ENCODE peak calls at places on chromosomes 12 and 14, in seven cellular contexts. K is H9, J is H1, Z is IMR-90, E is GM23248, G is astrocyte, T is PC-3. X is an unnamed sample. For H4K20me1, the result is how much of the 10 kb centered on the place peaks cover.

GRCh38 chr12:92034858-92035401 is 110.7 kb downstream of the BTG1 start:
- DNase-seq in K (no peak), J (no peak), Z (peak), E (peak), G (peak), T (peak), X (no peak)

GRCh38 chr12:53300187-53300586 is 692 bp downstream of the MYG1 start:
- DNase-seq in K (no peak), J (no peak), Z (peak), E (peak), G (peak), T (no peak), X (peak)

GRCh38 chr12:11941601-11942360 is 129.0 kb upstream of the BCL2L14 start:
- DNase-seq in K (no peak), J (no peak), Z (peak), E (peak), G (peak), T (peak), X (peak)

GRCh38 chr12:51851408-51852097 is 3.0 kb upstream of the FIGNL2 start:
- DNase-seq in K (no peak), J (no peak), Z (no peak), E (no peak), G (no peak), T (no peak), X (peak)

GRCh38 chr14:97777622-97778021 is 980.4 kb downstream of the VRK1 start:
- DNase-seq in K (no peak), J (no peak), Z (no peak), E (no peak), G (no peak), T (no peak), X (no peak)

GRCh38 chr14:51211149-51211548 is 28.9 kb upstream of the TMX1 start:
- DNase-seq in K (no peak), J (no peak), Z (peak), E (peak), G (peak), T (peak), X (no peak)

GRCh38 chr14:65279958-65280357 is 132.6 kb upstream of the FUT8 start:
- DNase-seq in K (no peak), J (no peak), Z (no peak), E (no peak), G (no peak), T (no peak), X (no peak)

GRCh38 chr14:92480856-92481255 is 32.7 kb upstream of the RIN3 start:
- DNase-seq in K (no peak), J (no peak), Z (no peak), E (no peak), G (no peak), T (no peak), X (peak)

GRCh38 chr12:124509676-124510300 is 57.6 kb downstream of the NCOR2 start:
- DNase-seq in K (peak), J (no peak), Z (peak), E (peak), G (peak), T (no peak), X (peak)

GRCh38 chr12:7175493-7175892 is 14.0 kb upstream of the PEX5 start:
- DNase-seq in K (no peak), J (no peak), Z (peak), E (peak), G (no peak), T (peak), X (no peak)

GRCh38 chr14:92122761-92123160 is 992 bp downstream of the CPSF2 start:
- DNase-seq in K (no peak), J (no peak), Z (no peak), E (peak), G (no peak), T (no peak), X (no peak)

GRCh38 chr14:24372701-24373416 is 4.9 kb downstream of the NFATC4 start:
- DNase-seq in K (no peak), J (no peak), Z (no peak), E (no peak), G (no peak), T (no peak), X (peak)

GRCh38 chr12:61846805-61847204 is 413.4 kb upstream of the USP15 start:
- DNase-seq in K (no peak), J (no peak), Z (no peak), E (no peak), G (no peak), T (no peak), X (no peak)

GRCh38 chr12:12210983-12211382 is 55.9 kb downstream of the LRP6 start:
- DNase-seq in K (no peak), J (no peak), Z (no peak), E (no peak), G (no peak), T (no peak), X (no peak)

GRCh38 chr14:32372154-32372553 is 43.1 kb downstream of the AKAP6 start:
- DNase-seq in K (no peak), J (no peak), Z (peak), E (peak), G (peak), T (peak), X (peak)

GRCh38 chr12:79822475-79822874 is 112.4 kb downstream of the PPP1R12A start:
- DNase-seq in K (no peak), J (no peak), Z (no peak), E (no peak), G (no peak), T (no peak), X (no peak)

GRCh38 chr14:101124860-101125259 is 221.3 kb upstream of the RTL1 start:
- DNase-seq in K (no peak), J (no peak), Z (no peak), E (no peak), G (no peak), T (no peak), X (no peak)

GRCh38 chr14:81831128-81831815 is 297.6 kb upstream of the SEL1L start:
- DNase-seq in K (no peak), J (no peak), Z (no peak), E (no peak), G (no peak), T (no peak), X (no peak)

GRCh38 chr14:102255401-102256190 is 49.4 kb downstream of the MOK start:
- DNase-seq in K (no peak), J (no peak), Z (peak), E (peak), G (peak), T (no peak), X (peak)

GRCh38 chr14:60637138-60637489 is 12.2 kb downstream of the SIX1 start:
- DNase-seq in K (no peak), J (no peak), Z (no peak), E (no peak), G (no peak), T (no peak), X (peak)

GRCh38 chr12:107488666-107489065 is 196.9 kb upstream of the PWP1 start:
- DNase-seq in K (no peak), J (no peak), Z (peak), E (peak), G (peak), T (no peak), X (no peak)
- H3K4me2 ChIP-seq in K (no peak), J (no peak), Z (no peak), E (no peak), G (no peak), T (no peak), X (no peak)

GRCh38 chr12:108306014-108306501 is 33.1 kb downstream of the CMKLR1 start:
- DNase-seq in K (no peak), J (no peak), Z (peak), E (peak), G (peak), T (peak), X (peak)
- H3K27ac ChIP-seq in K (no peak), J (no peak), Z (no peak), E (peak), G (peak), T (no peak), X (peak)

DNA sequence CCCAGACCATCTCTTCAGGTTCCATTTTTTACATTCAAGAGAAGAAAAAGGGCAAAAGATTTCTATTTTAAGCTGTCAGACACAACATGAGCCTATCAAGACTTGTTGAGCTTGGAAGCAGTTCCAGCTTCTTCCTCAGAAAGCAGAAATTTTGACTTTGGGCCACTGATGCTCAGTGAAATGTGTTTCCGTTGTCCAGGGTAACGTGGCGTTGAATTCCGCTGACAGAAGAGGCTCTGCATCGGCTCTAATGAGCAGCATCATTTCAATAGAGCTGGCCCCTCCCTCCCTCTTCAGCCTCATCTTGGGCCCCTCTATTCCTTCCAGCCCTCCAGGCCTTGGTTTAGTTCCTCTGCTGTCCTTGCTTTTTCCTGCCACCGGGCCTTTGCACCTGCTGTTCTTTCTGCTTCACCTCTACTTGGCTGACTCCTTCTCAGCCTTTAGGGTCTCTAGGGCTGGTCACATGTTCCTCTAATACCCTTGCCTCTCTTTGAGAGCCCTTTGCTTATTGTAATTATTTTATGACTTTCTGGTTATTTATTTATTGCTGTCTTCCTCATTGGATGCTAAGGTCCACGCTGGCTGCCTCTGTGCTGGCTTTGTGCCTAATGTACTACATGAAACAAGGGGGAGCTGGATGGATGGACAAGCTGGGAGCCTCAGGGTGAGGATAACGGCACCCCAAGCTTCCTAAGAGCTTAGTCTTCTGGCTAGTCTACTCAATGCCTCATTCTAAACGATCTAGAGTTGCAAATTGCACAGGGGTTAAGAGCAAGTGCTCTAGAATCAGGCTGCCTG is 171.8 kb downstream of the CHST11 start:
- DNase-seq in K (no peak), J (no peak), Z (no peak), E (no peak), G (no peak), T (no peak), X (no peak)
- H4K20me1 ChIP-seq in K (under half), J (under half), Z (under half), E (under half), G (half or more), T (under half), X (under half)

GRCh38 chr14:105851716-105852377 is 325.5 kb downstream of the TMEM121 start:
- DNase-seq in K (no peak), J (no peak), Z (no peak), E (no peak), G (no peak), T (no peak), X (no peak)

GRCh38 chr14:105848570-105848969 is 322.2 kb downstream of the TMEM121 start:
- DNase-seq in K (no peak), J (no peak), Z (no peak), E (no peak), G (no peak), T (no peak), X (no peak)

GRCh38 chr14:105850853-105851581 is 324.6 kb downstream of the TMEM121 start:
- DNase-seq in K (no peak), J (no peak), Z (no peak), E (no peak), G (no peak), T (no peak), X (peak)

GRCh38 chr14:105852378-105853088 is 326.1 kb downstream of the TMEM121 start:
- DNase-seq in K (peak), J (no peak), Z (no peak), E (no peak), G (no peak), T (no peak), X (peak)

DNA sequence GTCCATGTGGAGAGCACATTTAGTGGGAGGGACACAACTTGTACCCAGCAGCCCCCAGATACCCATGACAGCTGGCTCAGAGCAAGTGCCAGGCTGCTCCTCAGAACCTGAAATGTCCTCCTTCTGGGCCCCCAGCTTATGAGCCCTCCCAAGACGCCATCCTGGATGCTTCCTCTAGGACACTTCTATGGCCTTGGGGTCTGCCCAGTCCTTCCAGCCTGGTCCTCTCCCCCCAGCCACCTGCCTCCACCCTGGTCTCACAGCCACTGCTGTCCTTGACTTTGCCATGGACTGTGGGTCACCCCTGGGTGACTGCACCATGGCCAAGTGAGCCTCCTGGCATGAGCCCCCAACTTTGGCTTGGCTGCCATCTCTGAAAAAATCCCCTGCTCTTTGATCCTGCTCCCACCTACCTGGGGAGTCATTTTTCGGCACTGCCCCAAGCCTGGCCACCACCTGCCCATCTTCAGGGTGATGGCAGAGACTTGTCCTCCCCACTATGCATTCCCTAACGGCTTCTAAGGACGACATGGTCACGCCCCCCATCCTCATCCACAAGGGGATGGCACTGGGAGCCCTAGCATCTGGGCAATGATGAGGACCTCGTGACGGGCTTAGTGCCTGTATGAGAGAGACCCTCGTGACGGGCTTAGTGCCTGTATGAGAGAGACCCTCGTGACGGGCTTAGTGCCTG is 323.7 kb downstream of the TMEM121 start:
- DNase-seq in K (no peak), J (no peak), Z (no peak), E (no peak), G (no peak), T (no peak), X (peak)
- H3K4me2 ChIP-seq in K (no peak), J (no peak), Z (no peak), E (no peak), G (no peak), T (no peak), X (no peak)

GRCh38 chr12:82867782-82868505 is 181.2 kb downstream of the TMTC2 start:
- DNase-seq in K (no peak), J (no peak), Z (no peak), E (no peak), G (no peak), T (no peak), X (no peak)

GRCh38 chr12:82873309-82873708 is 186.6 kb downstream of the TMTC2 start:
- DNase-seq in K (no peak), J (no peak), Z (no peak), E (no peak), G (no peak), T (no peak), X (no peak)

GRCh38 chr12:82866946-82867345 is 180.2 kb downstream of the TMTC2 start:
- DNase-seq in K (no peak), J (no peak), Z (no peak), E (no peak), G (no peak), T (no peak), X (no peak)

GRCh38 chr12:82873951-82874350 is 187.2 kb downstream of the TMTC2 start:
- DNase-seq in K (no peak), J (no peak), Z (no peak), E (no peak), G (no peak), T (no peak), X (no peak)

DNA sequence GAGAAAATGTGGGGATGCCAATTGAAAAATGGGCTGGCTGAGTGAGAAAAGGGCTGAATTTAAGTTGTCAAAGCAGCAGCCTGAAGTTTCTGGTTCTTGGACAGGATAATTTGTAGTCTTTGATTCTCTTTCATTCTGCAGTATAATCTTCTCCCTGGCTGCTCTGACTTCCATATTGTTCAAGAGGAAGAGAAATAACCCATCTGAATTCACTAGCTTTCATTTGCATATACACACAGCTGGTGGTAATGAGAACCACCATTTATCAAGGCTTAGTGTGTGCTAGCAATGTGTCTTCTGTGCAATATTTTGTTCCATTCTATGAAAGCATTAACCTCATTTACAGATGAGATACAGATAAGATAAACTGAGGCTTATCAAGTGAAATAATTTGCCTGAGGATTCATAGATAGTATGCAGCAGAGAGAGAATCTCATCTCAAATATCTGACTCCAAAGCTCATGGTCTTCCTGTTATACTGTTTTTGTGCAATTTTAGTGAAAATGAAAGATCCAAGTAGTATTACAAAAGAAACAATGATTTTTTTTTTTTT is 184.2 kb downstream of the TMTC2 start:
- DNase-seq in K (no peak), J (no peak), Z (no peak), E (no peak), G (no peak), T (no peak), X (no peak)
- H3K27ac ChIP-seq in K (no peak), J (no peak), Z (no peak), E (no peak), G (no peak), T (no peak), X (no peak)

DNA sequence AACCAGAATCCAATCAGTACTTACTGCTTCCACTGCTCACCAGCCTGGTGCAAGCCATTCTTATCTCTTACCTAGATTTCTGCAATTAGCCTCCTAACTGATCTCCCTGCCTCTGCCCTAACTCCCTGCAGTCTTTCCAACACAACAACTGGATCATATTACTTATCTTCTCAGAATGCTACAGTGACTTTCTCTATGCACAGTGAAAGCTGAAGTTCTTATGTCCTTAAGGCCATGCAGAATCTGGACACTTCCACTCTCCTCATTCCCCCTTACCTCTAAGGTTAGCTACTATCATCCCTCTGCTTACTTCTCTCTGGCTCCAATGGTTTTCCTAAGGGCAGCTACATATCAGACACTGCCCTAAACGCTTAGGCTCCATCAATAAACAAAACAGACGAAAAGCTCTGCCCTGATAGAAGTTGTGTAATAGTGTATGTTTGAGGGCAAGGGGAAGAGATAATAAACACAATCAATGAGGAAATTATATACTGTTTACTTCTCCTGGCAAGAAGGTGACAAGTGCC is 4.0 kb downstream of the KTN1 start:
- DNase-seq in K (no peak), J (no peak), Z (peak), E (no peak), G (no peak), T (no peak), X (no peak)
- H4K20me1 ChIP-seq in K (under half), J (under half), Z (half or more), E (under half), G (half or more), T (half or more), X (half or more)

GRCh38 chr12:122886161-122886560 is 9.8 kb downstream of the VPS37B start:
- DNase-seq in K (no peak), J (no peak), Z (no peak), E (no peak), G (no peak), T (no peak), X (no peak)

GRCh38 chr12:122886851-122887816 is 8.8 kb downstream of the VPS37B start:
- DNase-seq in K (no peak), J (no peak), Z (peak), E (peak), G (peak), T (peak), X (no peak)

GRCh38 chr12:122884860-122885259 is 11.1 kb downstream of the VPS37B start:
- DNase-seq in K (no peak), J (no peak), Z (peak), E (peak), G (no peak), T (no peak), X (no peak)

GRCh38 chr12:122882908-122883563 is 12.9 kb downstream of the VPS37B start:
- DNase-seq in K (no peak), J (no peak), Z (no peak), E (no peak), G (no peak), T (no peak), X (no peak)

DNA sequence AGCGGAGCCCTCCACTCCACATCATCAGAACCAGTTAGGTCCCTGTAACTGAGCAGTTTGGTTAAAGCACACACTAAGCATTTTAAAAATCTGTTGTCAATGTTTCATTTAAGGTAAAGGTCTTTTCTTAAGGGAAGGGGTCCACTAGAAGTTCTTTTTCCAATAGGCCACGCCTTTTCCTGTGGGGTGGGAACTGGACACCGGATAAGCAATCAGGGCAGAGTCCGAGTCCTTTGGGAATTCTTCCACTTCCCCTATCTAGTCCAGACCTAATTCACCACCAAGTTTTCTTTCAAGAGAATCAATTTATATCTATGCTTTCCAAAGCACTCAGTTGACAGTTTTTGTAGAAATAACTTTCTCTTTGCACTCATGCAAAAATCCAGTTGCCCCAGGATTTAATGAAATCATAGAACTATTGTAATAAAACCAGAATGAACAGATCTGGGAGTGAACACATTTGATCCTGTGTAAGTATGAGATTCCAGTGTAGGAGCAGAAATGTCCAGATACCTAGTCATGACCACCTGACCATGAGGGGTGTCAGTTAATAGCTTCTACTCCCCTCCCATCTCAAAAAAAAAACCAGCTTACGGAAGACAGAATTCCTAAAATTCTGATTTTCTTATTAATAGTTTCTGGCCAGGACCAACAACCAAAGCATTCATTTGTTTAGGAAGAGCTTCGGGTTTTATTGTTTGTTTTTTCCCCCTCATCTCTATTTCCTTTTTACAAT is 11.7 kb downstream of the VPS37B start:
- DNase-seq in K (no peak), J (no peak), Z (peak), E (no peak), G (peak), T (no peak), X (no peak)
- H3K4me2 ChIP-seq in K (no peak), J (no peak), Z (no peak), E (no peak), G (no peak), T (peak), X (no peak)

GRCh38 chr12:47772738-47773061 is 338 bp upstream of the SLC48A1 start:
- DNase-seq in K (no peak), J (no peak), Z (no peak), E (no peak), G (no peak), T (no peak), X (no peak)
- H3K27ac ChIP-seq in K (no peak), J (no peak), Z (peak), E (no peak), G (no peak), T (no peak), X (no peak)

GRCh38 chr14:103633391-103633790 is 4.4 kb downstream of the KLC1 start:
- DNase-seq in K (no peak), J (no peak), Z (no peak), E (peak), G (no peak), T (no peak), X (no peak)
- H4K20me1 ChIP-seq in K (under half), J (under half), Z (half or more), E (under half), G (half or more), T (half or more), X (half or more)

GRCh38 chr12:49104822-49105221 is 5.8 kb downstream of the LMBR1L start:
- DNase-seq in K (no peak), J (no peak), Z (no peak), E (no peak), G (no peak), T (no peak), X (peak)
- H3K4me2 ChIP-seq in K (no peak), J (no peak), Z (no peak), E (no peak), G (no peak), T (no peak), X (no peak)